ENCODE peak calls at places on chromosomes 5 and 9, in seven cellular contexts. T is mesendoderm, I is SJSA1, J is heart left ventricle, Z is neural progenitor cell, H is aorta, Q is body of pancreas. X is an unnamed sample. For H3K4me1 and H3K27me3, the result is how much of the 10 kb centered on the place peaks cover.

GRCh38 chr9:86445636-86446035 is 91.4 kb upstream of the TUT7 start:
- DNase-seq in T (no peak), I (no peak), J (no peak), Z (no peak), H (no peak), Q (no peak), X (no peak)

GRCh38 chr5:138874241-138874640 is 894 bp downstream of the LRRTM2 start:
- DNase-seq in T (no peak), I (no peak), J (no peak), Z (no peak), H (no peak), Q (no peak), X (no peak)

GRCh38 chr5:66209794-66210193 is 65.7 kb downstream of the SREK1 start:
- DNase-seq in T (peak), I (no peak), J (no peak), Z (no peak), H (no peak), Q (no peak), X (no peak)

GRCh38 chr9:25556535-25556934 is 121.7 kb downstream of the TUSC1 start:
- DNase-seq in T (no peak), I (no peak), J (no peak), Z (no peak), H (no peak), Q (no peak), X (no peak)

GRCh38 chr5:1352231-1352825 is 7.4 kb upstream of the CLPTM1L start:
- DNase-seq in T (no peak), I (no peak), J (no peak), Z (no peak), H (no peak), Q (no peak), X (peak)

GRCh38 chr9:81391457-81391825 is 297.9 kb downstream of the TLE1 start:
- DNase-seq in T (no peak), I (no peak), J (no peak), Z (no peak), H (no peak), Q (no peak), X (no peak)

GRCh38 chr9:103992938-103993595 is 101.0 kb upstream of the SMC2 start:
- DNase-seq in T (no peak), I (no peak), J (no peak), Z (no peak), H (no peak), Q (no peak), X (no peak)

GRCh38 chr9:121720311-121720991 is 69.0 kb downstream of the DAB2IP start:
- DNase-seq in T (no peak), I (no peak), J (no peak), Z (no peak), H (no peak), Q (no peak), X (no peak)

GRCh38 chr5:59485629-59486439 is 407.7 kb downstream of the PDE4D start:
- DNase-seq in T (peak), I (no peak), J (no peak), Z (no peak), H (no peak), Q (no peak), X (no peak)

GRCh38 chr5:160507181-160507811 is 85.6 kb downstream of the PTTG1 start:
- DNase-seq in T (no peak), I (no peak), J (no peak), Z (no peak), H (no peak), Q (peak), X (no peak)

GRCh38 chr5:14108170-14108996 is 34.8 kb upstream of the TRIO start:
- DNase-seq in T (peak), I (peak), J (peak), Z (peak), H (peak), Q (peak), X (no peak)

GRCh38 chr9:77839459-77840140 is 191.5 kb upstream of the GNA14 start:
- DNase-seq in T (no peak), I (no peak), J (no peak), Z (no peak), H (no peak), Q (no peak), X (no peak)

GRCh38 chr9:132210472-132211145 is 48.8 kb downstream of the NTNG2 start:
- DNase-seq in T (no peak), I (no peak), J (no peak), Z (no peak), H (no peak), Q (no peak), X (no peak)

GRCh38 chr5:26942481-26942880 is 95.9 kb downstream of the CDH9 start:
- DNase-seq in T (no peak), I (no peak), J (no peak), Z (no peak), H (no peak), Q (no peak), X (no peak)

GRCh38 chr9:134590240-134591081 is 51.1 kb upstream of the COL5A1 start:
- DNase-seq in T (no peak), I (no peak), J (no peak), Z (no peak), H (no peak), Q (no peak), X (no peak)

GRCh38 chr5:171745602-171746001 is 40.0 kb upstream of the SMIM23 start:
- DNase-seq in T (no peak), I (no peak), J (no peak), Z (no peak), H (no peak), Q (no peak), X (no peak)

GRCh38 chr5:1965860-1966396 is 83.2 kb upstream of the IRX4 start:
- DNase-seq in T (no peak), I (no peak), J (no peak), Z (no peak), H (no peak), Q (no peak), X (no peak)

GRCh38 chr5:157581870-157582269 is 6.3 kb upstream of the ADAM19 start:
- DNase-seq in T (no peak), I (no peak), J (no peak), Z (no peak), H (no peak), Q (no peak), X (no peak)

GRCh38 chr9:92716557-92716956 is 46.6 kb upstream of the IPPK start:
- DNase-seq in T (peak), I (peak), J (peak), Z (peak), H (no peak), Q (peak), X (peak)

GRCh38 chr9:13963005-13963653 is 350.8 kb downstream of the NFIB start:
- DNase-seq in T (no peak), I (no peak), J (no peak), Z (no peak), H (no peak), Q (no peak), X (no peak)

GRCh38 chr5:159913048-159913447 is 3.2 kb upstream of the ADRA1B start:
- DNase-seq in T (no peak), I (peak), J (no peak), Z (no peak), H (no peak), Q (peak), X (no peak)

GRCh38 chr5:150208187-150209015 is 18.5 kb downstream of the SLC6A7 start:
- DNase-seq in T (peak), I (peak), J (no peak), Z (peak), H (no peak), Q (no peak), X (no peak)

GRCh38 chr5:53963958-53964357 is 346.4 kb downstream of the ARL15 start:
- DNase-seq in T (peak), I (no peak), J (no peak), Z (no peak), H (no peak), Q (no peak), X (no peak)

GRCh38 chr9:130473009-130473408 is 28.2 kb downstream of the ASS1 start:
- DNase-seq in T (no peak), I (no peak), J (no peak), Z (no peak), H (no peak), Q (no peak), X (no peak)

GRCh38 chr5:147956842-147957223 is 50.5 kb upstream of the C5orf46 start:
- DNase-seq in T (no peak), I (no peak), J (no peak), Z (no peak), H (no peak), Q (no peak), X (no peak)

GRCh38 chr5:153275697-153276096 is 214.8 kb upstream of the GRIA1 start:
- DNase-seq in T (no peak), I (no peak), J (no peak), Z (no peak), H (no peak), Q (no peak), X (no peak)

GRCh38 chr5:6711409-6712135 is 1.7 kb upstream of the TENT4A start:
- DNase-seq in T (no peak), I (no peak), J (no peak), Z (no peak), H (no peak), Q (no peak), X (no peak)

GRCh38 chr5:116763987-116764866 is 189.6 kb upstream of the SEMA6A start:
- DNase-seq in T (no peak), I (no peak), J (no peak), Z (no peak), H (no peak), Q (no peak), X (no peak)

GRCh38 chr9:118336952-118337349 is 632.7 kb downstream of the TLR4 start:
- DNase-seq in T (no peak), I (no peak), J (no peak), Z (no peak), H (no peak), Q (no peak), X (no peak)

GRCh38 chr9:129627556-129628492 is 1.9 kb downstream of the NTMT1 start:
- DNase-seq in T (no peak), I (no peak), J (no peak), Z (no peak), H (no peak), Q (no peak), X (no peak)

DNA sequence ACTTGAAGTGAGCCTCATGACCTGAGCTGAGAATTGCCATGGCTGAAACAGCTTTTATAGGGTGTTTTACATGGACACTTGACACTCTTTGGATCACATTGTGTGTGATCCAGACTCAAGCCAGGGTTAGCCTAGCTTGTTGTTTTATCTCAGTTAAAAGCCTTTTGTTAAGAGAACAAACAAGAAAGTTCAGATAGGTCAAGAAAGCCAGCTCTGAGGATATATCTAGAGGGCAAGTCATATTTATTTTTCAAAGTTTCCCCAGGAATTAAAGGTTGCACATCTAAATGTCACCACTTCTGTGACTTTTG is 134.6 kb downstream of the C9orf152 start:
- DNase-seq in T (no peak), I (no peak), J (no peak), Z (no peak), H (no peak), Q (no peak), X (no peak)
- H3K4me1 ChIP-seq in T (under half), I (under half), J (under half), Z (under half), H (under half), Q (under half), X (under half)

GRCh38 chr5:132477784-132478497 is 12.6 kb downstream of the IRF1 start:
- DNase-seq in T (no peak), I (no peak), J (peak), Z (no peak), H (no peak), Q (no peak), X (no peak)

GRCh38 chr5:132479812-132480441 is 10.6 kb downstream of the IRF1 start:
- DNase-seq in T (no peak), I (no peak), J (peak), Z (no peak), H (no peak), Q (no peak), X (peak)

GRCh38 chr5:132476853-132477729 is 13.5 kb downstream of the IRF1 start:
- DNase-seq in T (peak), I (no peak), J (peak), Z (no peak), H (no peak), Q (no peak), X (no peak)

GRCh38 chr5:132479073-132479811 is 11.3 kb downstream of the IRF1 start:
- DNase-seq in T (no peak), I (no peak), J (no peak), Z (no peak), H (no peak), Q (no peak), X (no peak)

GRCh38 chr5:132478498-132478855 is 12.1 kb downstream of the IRF1 start:
- DNase-seq in T (no peak), I (no peak), J (peak), Z (no peak), H (peak), Q (no peak), X (no peak)
- H3K4me3 ChIP-seq in T (no peak), I (no peak), J (no peak), Z (no peak), H (no peak), Q (no peak), X (no peak)

DNA sequence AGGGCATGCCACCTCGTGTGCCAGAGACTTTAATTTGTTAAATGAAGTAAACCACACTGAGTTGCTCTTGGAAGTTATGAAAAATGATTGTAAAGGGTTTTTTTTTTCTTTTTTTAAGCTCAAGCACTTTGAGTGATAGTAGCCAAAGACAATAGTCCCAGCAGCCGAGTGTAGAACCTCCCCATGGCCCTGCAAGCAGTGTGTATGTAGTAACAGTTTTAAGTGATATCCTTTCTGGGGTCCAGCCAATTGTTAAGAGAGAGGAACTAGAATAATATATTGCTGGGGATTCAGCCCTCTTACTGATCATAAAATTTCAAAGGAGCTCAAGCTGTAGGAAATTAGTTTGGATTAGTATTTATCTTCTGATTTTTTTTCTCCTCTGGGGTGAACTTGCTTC is 43.1 kb downstream of the NPR3 start:
- DNase-seq in T (no peak), I (no peak), J (no peak), Z (no peak), H (no peak), Q (no peak), X (no peak)
- H3K27me3 ChIP-seq in T (under half), I (under half), J (under half), Z (under half), H (under half), Q (under half), X (under half)

GRCh38 chr9:89430995-89431394 is 66.9 kb downstream of the SEMA4D start:
- DNase-seq in T (no peak), I (no peak), J (no peak), Z (no peak), H (peak), Q (no peak), X (no peak)

GRCh38 chr9:89428222-89428761 is 69.6 kb downstream of the SEMA4D start:
- DNase-seq in T (no peak), I (no peak), J (no peak), Z (no peak), H (peak), Q (no peak), X (no peak)

GRCh38 chr9:89427621-89428221 is 70.2 kb downstream of the SEMA4D start:
- DNase-seq in T (no peak), I (peak), J (no peak), Z (no peak), H (peak), Q (no peak), X (peak)

GRCh38 chr9:89426389-89426961 is 71.4 kb downstream of the SEMA4D start:
- DNase-seq in T (no peak), I (no peak), J (no peak), Z (no peak), H (peak), Q (no peak), X (no peak)

DNA sequence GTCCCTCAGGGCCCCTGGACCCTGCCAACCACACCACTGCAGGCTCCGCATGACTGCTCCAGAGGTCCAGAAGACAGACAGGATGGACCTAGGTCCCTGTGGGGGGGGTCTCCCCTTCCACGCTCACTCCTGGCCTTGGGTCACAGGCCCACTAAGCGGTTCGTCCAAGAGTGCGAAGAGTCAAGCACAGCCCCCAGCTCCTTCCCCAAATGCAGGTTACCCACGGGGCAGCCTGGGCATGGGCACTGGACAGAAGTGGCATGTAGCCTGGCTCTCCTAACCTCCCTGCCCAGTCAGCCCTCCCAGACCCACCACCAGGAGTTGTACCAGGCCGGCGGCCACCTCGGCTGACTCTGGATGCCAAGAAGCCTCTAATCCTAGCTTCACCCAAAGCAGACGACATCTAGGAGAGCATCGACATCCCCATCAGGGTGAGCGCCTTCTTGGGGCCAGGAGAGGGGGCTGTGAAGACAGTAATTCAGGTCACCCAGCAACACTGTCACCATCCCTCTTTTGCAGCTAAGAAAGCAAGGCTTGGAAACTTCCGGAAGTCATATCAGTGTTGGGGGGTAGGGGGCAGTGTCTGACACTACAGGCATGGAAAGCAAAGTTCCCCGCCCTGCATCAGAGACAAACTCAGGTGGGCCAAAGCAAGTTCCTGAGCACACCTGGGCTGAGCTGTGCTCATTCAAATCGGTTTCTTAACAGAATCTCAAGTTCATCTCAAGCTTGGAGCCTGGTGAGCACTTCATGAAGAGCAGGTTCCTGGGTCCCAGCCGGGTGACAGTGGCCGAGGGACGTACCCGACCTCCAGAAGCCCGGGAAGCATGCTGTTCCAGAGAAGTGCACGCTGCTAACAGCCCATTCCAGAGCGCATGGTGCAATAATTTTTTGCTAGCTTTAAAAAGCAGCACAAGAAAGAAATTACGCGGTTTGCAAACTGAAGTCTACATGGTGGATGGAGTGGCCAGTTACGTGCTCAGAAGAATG is 68.7 kb downstream of the SEMA4D start:
- DNase-seq in T (peak), I (no peak), J (no peak), Z (peak), H (peak), Q (no peak), X (peak)
- H3K4me1 ChIP-seq in T (under half), I (under half), J (under half), Z (under half), H (under half), Q (under half), X (half or more)

GRCh38 chr9:35813434-35814105 is 1.3 kb downstream of the HINT2 start:
- DNase-seq in T (peak), I (no peak), J (no peak), Z (peak), H (no peak), Q (no peak), X (no peak)
- H3K4me3 ChIP-seq in T (no peak), I (no peak), J (peak), Z (peak), H (no peak), Q (no peak), X (peak)

GRCh38 chr9:974993-975739 is 1.3 kb upstream of the DMRT3 start:
- DNase-seq in T (peak), I (no peak), J (no peak), Z (peak), H (no peak), Q (no peak), X (no peak)
- H3K27me3 ChIP-seq in T (half or more), I (under half), J (half or more), Z (half or more), H (under half), Q (under half), X (half or more)

GRCh38 chr5:142314606-142315005 is 10.2 kb downstream of the SPRY4 start:
- DNase-seq in T (no peak), I (no peak), J (no peak), Z (no peak), H (no peak), Q (no peak), X (no peak)
- H3K4me1 ChIP-seq in T (under half), I (half or more), J (half or more), Z (under half), H (under half), Q (under half), X (under half)

GRCh38 chr5:118921946-118922345 is 66.4 kb downstream of the DTWD2 start:
- DNase-seq in T (no peak), I (no peak), J (no peak), Z (no peak), H (no peak), Q (no peak), X (no peak)

GRCh38 chr5:118923295-118924005 is 64.9 kb downstream of the DTWD2 start:
- DNase-seq in T (no peak), I (no peak), J (no peak), Z (no peak), H (no peak), Q (no peak), X (no peak)

GRCh38 chr5:118924006-118924389 is 64.3 kb downstream of the DTWD2 start:
- DNase-seq in T (no peak), I (no peak), J (no peak), Z (no peak), H (no peak), Q (no peak), X (no peak)

GRCh38 chr5:118918232-118918631 is 70.1 kb downstream of the DTWD2 start:
- DNase-seq in T (no peak), I (no peak), J (no peak), Z (no peak), H (no peak), Q (no peak), X (no peak)

DNA sequence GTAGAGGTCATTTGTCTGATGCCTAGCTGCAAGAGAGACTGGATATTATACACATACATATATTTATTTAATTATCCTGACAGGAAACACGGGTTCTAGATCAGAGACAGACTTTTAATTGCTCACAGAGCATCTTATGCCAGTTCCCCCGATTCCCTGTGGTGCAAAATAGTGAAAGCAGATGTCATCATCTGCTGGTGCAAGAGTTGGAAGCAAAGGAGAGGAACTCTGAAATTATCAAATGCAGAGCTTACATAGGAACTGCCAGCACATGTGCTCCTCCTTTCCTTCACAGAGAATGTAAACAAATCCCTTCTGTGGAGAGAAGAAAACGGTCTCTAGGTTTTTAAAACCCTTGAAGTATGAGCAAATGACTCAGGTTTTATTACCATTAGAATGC is 69.3 kb downstream of the DTWD2 start:
- DNase-seq in T (peak), I (no peak), J (no peak), Z (no peak), H (no peak), Q (no peak), X (no peak)
- H3K4me3 ChIP-seq in T (no peak), I (no peak), J (no peak), Z (no peak), H (no peak), Q (no peak), X (no peak)

DNA sequence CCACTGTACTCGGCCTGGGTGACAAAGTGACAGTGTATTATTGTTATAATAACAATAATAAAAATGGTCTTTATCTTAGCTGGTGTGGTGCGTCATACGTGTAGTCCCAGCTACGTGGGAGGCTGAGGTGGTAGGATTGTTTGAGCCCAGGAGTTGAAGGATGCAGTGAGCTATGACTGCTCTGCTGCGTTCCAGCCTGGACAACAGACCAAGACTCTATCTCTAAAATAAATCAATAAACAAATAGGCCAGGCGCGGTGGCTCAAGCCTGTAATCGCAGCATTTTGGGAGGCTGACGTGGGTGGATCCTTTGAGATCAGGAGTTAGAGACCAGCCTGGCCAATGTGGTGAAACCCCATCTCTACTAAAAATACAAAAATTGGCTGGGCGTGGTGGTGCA is 9.2 kb upstream of the DENND4C start:
- DNase-seq in T (no peak), I (no peak), J (no peak), Z (no peak), H (no peak), Q (no peak), X (no peak)
- H3K27me3 ChIP-seq in T (under half), I (under half), J (under half), Z (under half), H (under half), Q (under half), X (under half)

X was measured in CD8-positive, alpha-beta memory T cell.